ENCODE peak calls at places on chromosome 10, in seven cellular contexts. J is cardiac muscle cell; D is colonic mucosa; B is PC-3; L is fibroblast of lung; Q is pancreas; Y is CD8-positive, alpha-beta T cell. F is an unnamed sample.

GRCh38 chr10:48511855-48512191 is 93.0 kb downstream of the ARHGAP22 start:
- DNase-seq in J (no peak), L (no peak), Q (no peak), Y (no peak), D (no peak), B (peak), F (no peak)

GRCh38 chr10:70562036-70562710 is 40.4 kb downstream of the PRF1 start:
- DNase-seq in Q (no peak), Y (no peak), B (no peak), D (no peak), J (no peak), L (no peak), F (no peak)

GRCh38 chr10:126975221-126975620 is 70.0 kb downstream of the DOCK1 start:
- DNase-seq in L (no peak), Y (no peak), J (no peak), D (no peak), B (no peak), Q (no peak), F (peak)

GRCh38 chr10:125062244-125063208 is 97.8 kb downstream of the CTBP2 start:
- DNase-seq in J (no peak), B (no peak), L (no peak), Y (no peak), D (no peak), Q (no peak), F (peak)

GRCh38 chr10:84765656-84766055 is 437.3 kb downstream of the CCSER2 start:
- DNase-seq in Q (no peak), B (no peak), L (no peak), J (no peak), Y (no peak), D (no peak), F (no peak)

GRCh38 chr10:82037076-82037475 is 162.1 kb downstream of the NRG3 start:
- DNase-seq in Y (no peak), Q (no peak), L (no peak), B (no peak), J (no peak), D (no peak), F (peak)

GRCh38 chr10:63487990-63488389 is 22.2 kb upstream of the JMJD1C start:
- DNase-seq in D (no peak), J (no peak), L (no peak), Y (no peak), B (no peak), Q (no peak), F (no peak)

GRCh38 chr10:30536578-30536977 is 93.0 kb downstream of the LYZL2 start:
- DNase-seq in L (no peak), Y (no peak), Q (no peak), D (no peak), B (no peak), J (no peak), F (no peak)

GRCh38 chr10:99125879-99126278 is 109.8 kb downstream of the HPSE2 start:
- DNase-seq in L (no peak), Q (no peak), B (no peak), D (no peak), Y (no peak), J (peak), F (no peak)

GRCh38 chr10:478471-479245 is 210.8 kb downstream of the DIP2C start:
- DNase-seq in J (no peak), L (no peak), Q (no peak), Y (no peak), B (no peak), D (no peak), F (no peak)

GRCh38 chr10:83012866-83013265 is 1126.4 kb upstream of the GHITM start:
- DNase-seq in Y (no peak), D (no peak), J (no peak), Q (no peak), L (peak), B (no peak), F (no peak)

GRCh38 chr10:102004376-102004775 is 51.6 kb downstream of the ARMH3 start:
- DNase-seq in L (peak), J (no peak), Y (no peak), Q (no peak), B (no peak), D (no peak), F (peak)

GRCh38 chr10:125103466-125104377 is 56.6 kb downstream of the CTBP2 start:
- DNase-seq in D (no peak), B (no peak), Q (no peak), L (no peak), Y (no peak), J (no peak), F (no peak)

GRCh38 chr10:13087986-13088618 is 11.9 kb upstream of the OPTN start:
- DNase-seq in D (no peak), J (no peak), Q (no peak), B (peak), Y (no peak), L (peak), F (no peak)

GRCh38 chr10:56370217-56371113 is 9.4 kb upstream of the ZWINT start:
- DNase-seq in L (no peak), D (no peak), Q (no peak), J (no peak), Y (no peak), B (peak), F (no peak)

GRCh38 chr10:71963756-71964668 is at the start of gene CHST3:
- DNase-seq in L (peak), D (peak), J (peak), B (peak), Q (peak), Y (no peak), F (peak)

GRCh38 chr10:15775513-15775912 is 55.8 kb upstream of the ITGA8 start:
- DNase-seq in D (no peak), Q (no peak), L (peak), B (peak), J (no peak), Y (no peak), F (no peak)

DNA sequence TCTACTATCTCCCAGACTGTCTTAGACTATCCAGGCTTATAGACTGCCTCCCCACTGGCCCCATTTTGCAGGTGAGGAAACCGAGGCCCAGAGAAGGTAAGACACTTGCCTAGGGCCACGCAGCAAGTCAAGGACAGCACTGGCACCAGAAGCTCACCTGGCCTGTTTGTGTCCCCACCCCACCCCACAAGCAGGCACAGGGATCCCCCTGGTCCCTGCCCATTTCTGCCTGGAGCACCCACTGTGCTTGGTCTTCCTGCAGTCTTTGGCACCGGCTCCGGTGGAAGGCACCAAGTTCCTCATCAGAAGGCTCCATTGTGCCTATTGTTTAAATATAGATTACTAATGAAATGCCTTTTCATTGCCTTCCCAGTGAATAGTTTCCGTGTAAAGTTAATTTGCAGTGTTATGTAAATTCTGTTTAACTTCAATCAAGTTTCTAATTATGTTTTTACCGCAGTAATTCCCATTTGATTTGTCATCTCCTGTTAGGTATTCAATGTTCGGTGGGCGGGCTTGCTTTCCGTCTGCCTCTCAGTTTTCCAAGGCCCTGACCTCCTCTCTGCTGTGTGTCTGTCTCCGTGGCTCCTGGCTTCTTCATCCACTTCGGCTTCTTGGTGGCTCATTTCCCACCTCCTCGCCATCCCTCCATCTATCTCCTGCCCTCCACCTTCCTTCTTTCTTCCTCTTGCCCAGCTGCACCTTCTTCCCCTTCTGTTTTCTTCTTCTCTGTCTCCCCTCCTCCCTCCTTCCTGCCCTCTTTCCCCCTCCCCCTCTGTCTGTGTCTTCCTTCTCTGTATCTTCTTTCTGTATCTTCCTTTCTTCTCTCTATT is 75.8 kb downstream of the ZMIZ1 start:
- DNase-seq in D (no peak), B (no peak), J (no peak), L (peak), Y (no peak), Q (no peak), F (no peak)
- H3K27ac ChIP-seq in D (peak), B (no peak), J (peak), L (peak), Y (no peak), Q (no peak), F (no peak)

GRCh38 chr10:110944997-110945396 is 25.6 kb downstream of the SHOC2 start:
- DNase-seq in D (no peak), Q (no peak), J (no peak), L (no peak), Y (no peak), B (no peak), F (no peak)

GRCh38 chr10:110947061-110947595 is 27.7 kb downstream of the SHOC2 start:
- DNase-seq in B (peak), L (peak), Q (no peak), D (no peak), J (no peak), Y (no peak), F (no peak)

DNA sequence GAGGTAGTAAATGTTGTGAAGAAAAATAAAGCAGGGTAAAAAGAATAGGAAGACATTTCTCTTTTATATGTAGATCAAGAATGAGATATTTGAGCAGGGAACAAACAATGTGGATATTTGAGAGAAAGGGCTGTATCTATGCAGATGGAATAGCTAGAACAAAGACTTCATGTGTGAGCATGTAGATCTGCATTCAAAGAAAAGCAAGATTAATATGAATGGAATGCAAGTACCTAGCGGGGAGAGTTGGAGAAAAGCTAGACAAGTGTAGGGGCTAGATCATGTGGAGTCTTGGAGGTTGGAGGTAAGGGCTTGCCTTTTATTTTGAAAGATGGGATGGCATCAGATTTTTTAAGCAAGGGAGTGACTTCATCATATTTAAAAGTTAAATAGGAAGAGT is 27.1 kb downstream of the SHOC2 start:
- DNase-seq in L (peak), Q (no peak), Y (no peak), B (no peak), J (no peak), D (no peak), F (no peak)
- H3K27ac ChIP-seq in L (no peak), Q (no peak), Y (no peak), B (no peak), J (no peak), D (no peak), F (no peak)

GRCh38 chr10:100939763-100940344 is 27.1 kb downstream of the SLF2 start:
- DNase-seq in Y (no peak), J (no peak), L (peak), B (no peak), Q (no peak), D (no peak), F (no peak)

GRCh38 chr10:100945754-100946153 is 23.6 kb upstream of the SEMA4G start:
- DNase-seq in D (no peak), Q (no peak), B (no peak), J (no peak), Y (no peak), L (no peak), F (no peak)

GRCh38 chr10:100943508-100943907 is 25.8 kb upstream of the SEMA4G start:
- DNase-seq in L (no peak), J (no peak), Y (no peak), D (no peak), B (no peak), Q (no peak), F (no peak)

GRCh38 chr10:100942229-100942628 is 27.1 kb upstream of the SEMA4G start:
- DNase-seq in B (no peak), Q (no peak), L (no peak), J (no peak), D (no peak), Y (no peak), F (no peak)
- H3K27ac ChIP-seq in B (no peak), Q (no peak), L (no peak), J (no peak), D (no peak), Y (no peak), F (no peak)

GRCh38 chr10:103651783-103652476 is 158.4 kb downstream of the NEURL1 start:
- DNase-seq in Y (no peak), B (no peak), J (no peak), Q (no peak), L (no peak), D (peak), F (no peak)

GRCh38 chr10:103657061-103657591 is 163.6 kb downstream of the NEURL1 start:
- DNase-seq in L (no peak), J (no peak), Y (no peak), D (no peak), B (peak), Q (no peak), F (no peak)

GRCh38 chr10:103654925-103655324 is 161.4 kb downstream of the NEURL1 start:
- DNase-seq in B (no peak), J (peak), Q (no peak), Y (no peak), L (no peak), D (no peak), F (no peak)

GRCh38 chr10:103652599-103653281 is 159.2 kb downstream of the NEURL1 start:
- DNase-seq in D (peak), L (no peak), J (no peak), B (no peak), Q (no peak), Y (no peak), F (no peak)

DNA sequence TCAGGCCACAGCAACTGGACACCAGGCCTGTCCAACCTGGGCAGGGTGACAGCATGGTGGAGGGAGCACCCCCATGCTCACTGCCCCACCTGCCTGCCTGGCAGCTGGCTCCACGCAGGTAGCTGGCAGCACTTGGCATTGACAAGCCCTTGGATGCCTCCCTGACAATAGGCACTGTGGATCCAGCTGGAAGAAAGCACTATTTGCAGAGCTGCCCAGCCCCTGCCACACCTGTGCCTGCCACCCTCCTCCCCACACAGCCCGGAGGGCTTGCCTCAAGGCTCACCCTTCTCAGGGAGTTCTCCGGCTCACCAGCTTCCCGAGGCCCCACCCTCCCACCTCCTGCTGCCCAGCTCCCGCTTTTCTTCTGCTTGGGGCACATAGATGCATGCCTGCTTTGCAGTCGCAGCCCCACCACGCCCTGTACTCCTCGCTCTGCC is 160.1 kb downstream of the NEURL1 start:
- DNase-seq in B (peak), L (no peak), Y (no peak), D (peak), J (no peak), Q (peak), F (no peak)
- H3K27ac ChIP-seq in B (no peak), L (no peak), Y (no peak), D (peak), J (no peak), Q (no peak), F (no peak)

GRCh38 chr10:90592903-90593302 is 264.9 kb downstream of the HTR7 start:
- DNase-seq in Q (no peak), Y (no peak), D (no peak), L (peak), B (peak), J (peak), F (no peak)
- H3K27ac ChIP-seq in Q (no peak), Y (no peak), D (no peak), L (no peak), B (no peak), J (no peak), F (no peak)

DNA sequence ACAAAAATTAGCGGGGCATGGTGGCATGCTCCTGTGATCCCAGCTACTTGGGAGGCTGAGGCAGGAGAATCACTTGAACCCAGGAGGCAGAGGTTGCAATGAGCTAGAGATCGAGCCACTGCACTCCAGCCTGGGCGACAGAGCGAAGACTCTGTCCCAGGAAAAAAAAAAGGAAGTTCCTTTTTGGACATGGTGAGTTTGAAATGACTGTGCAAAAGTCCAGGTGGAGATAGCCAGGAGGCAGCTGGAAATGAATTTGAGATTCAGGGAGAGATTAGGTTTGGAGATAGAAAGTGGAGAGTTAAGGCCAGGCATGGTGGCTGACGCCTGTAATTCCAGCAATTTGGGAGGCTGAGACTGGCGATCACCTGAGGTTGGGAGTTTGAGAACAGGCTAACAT is 139.1 kb downstream of the MARCHF5 start:
- DNase-seq in B (no peak), L (no peak), J (no peak), Y (no peak), D (no peak), Q (no peak), F (no peak)
- H3K27ac ChIP-seq in B (no peak), L (no peak), J (no peak), Y (no peak), D (no peak), Q (no peak), F (no peak)

GRCh38 chr10:90960355-90960814 is 39.5 kb upstream of the ANKRD1 start:
- DNase-seq in Q (no peak), B (peak), Y (no peak), D (no peak), J (no peak), L (peak), F (peak)
- H3K27ac ChIP-seq in Q (no peak), B (peak), Y (no peak), D (no peak), J (no peak), L (no peak), F (peak)

F was measured in caudate nucleus.